ENCODE peak calls at places on chromosomes 1 and 21, in ten cellular contexts. N is Calu3; B is H9; Q is pancreas; Z is lower lobe of right lung; U is CD4-positive, alpha-beta T cell; H is cardiac fibroblast; T is DND-41; K is HFF-Myc; M is fibroblast of pulmonary artery. W is an unnamed sample.

GRCh38 chr21:38561613-38562012 is 63.3 kb upstream of the ERG start:
- DNase-seq in N (no peak), B (no peak), Q (no peak), Z (no peak), U (no peak), H (no peak), T (no peak), K (no peak), M (no peak), W (no peak)

GRCh38 chr1:15196807-15197530 is 43.4 kb downstream of the TMEM51 start:
- DNase-seq in N (peak; percentile 51), B (peak; percentile 43), Q (peak; percentile 64), Z (no peak), U (no peak), H (no peak), T (no peak), K (no peak), M (no peak), W (no peak)

GRCh38 chr1:109483658-109484518 is at the start of gene ATXN7L2:
- DNase-seq in N (peak; percentile 83), B (peak; percentile 97), Q (peak; percentile 92), Z (peak; percentile 94), U (peak; percentile 92), H (peak; percentile 95), T (peak; percentile 95), K (peak; percentile 51), M (peak; percentile 92), W (peak; percentile 47)

GRCh38 chr1:1677718-1678580 is 14.6 kb downstream of the SLC35E2B start:
- DNase-seq in N (no peak), B (no peak), Q (no peak), Z (peak; percentile 37), U (peak; percentile 44), H (no peak), T (peak; percentile 73), K (no peak), M (no peak), W (no peak)

GRCh38 chr1:214004014-214004413 is 16.2 kb downstream of the PROX1 start:
- DNase-seq in N (no peak), B (no peak), Q (no peak), Z (no peak), U (no peak), H (no peak), T (no peak), K (no peak), M (no peak), W (no peak)

GRCh38 chr21:18661842-18662241 is 258.3 kb upstream of the TMPRSS15 start:
- DNase-seq in N (no peak), B (no peak), Q (no peak), Z (no peak), U (no peak), H (no peak), T (no peak), K (no peak), M (no peak), W (no peak)

GRCh38 chr1:19676438-19676922 is 11.8 kb downstream of the HTR6 start:
- DNase-seq in N (peak; percentile 27), B (peak; percentile 83), Q (peak; percentile 34), Z (no peak), U (no peak), H (peak; percentile 78), T (peak; percentile 61), K (no peak), M (peak; percentile 80), W (no peak)

GRCh38 chr1:227729144-227729880 is 5.8 kb downstream of the JMJD4 start:
- DNase-seq in N (peak; percentile 19), B (peak; percentile 66), Q (no peak), Z (no peak), U (no peak), H (no peak), T (peak; percentile 25), K (no peak), M (no peak), W (no peak)

GRCh38 chr1:10903421-10903820 is 107.0 kb upstream of the CASZ1 start:
- DNase-seq in N (no peak), B (no peak), Q (no peak), Z (no peak), U (no peak), H (no peak), T (no peak), K (no peak), M (no peak), W (no peak)

GRCh38 chr1:151635479-151636072 is 23.7 kb downstream of the SNX27 start:
- DNase-seq in N (no peak), B (no peak), Q (no peak), Z (no peak), U (no peak), H (no peak), T (no peak), K (no peak), M (no peak), W (no peak)

GRCh38 chr1:198918920-198919319 is 280.1 kb downstream of the PTPRC start:
- DNase-seq in N (no peak), B (no peak), Q (no peak), Z (no peak), U (no peak), H (no peak), T (no peak), K (no peak), M (peak; percentile 38), W (no peak)

GRCh38 chr1:199954701-199955100 is 72.8 kb upstream of the NR5A2 start:
- DNase-seq in N (peak; percentile 64), B (peak; percentile 84), Q (peak; percentile 46), Z (no peak), U (no peak), H (no peak), T (peak; percentile 11), K (no peak), M (no peak), W (no peak)

GRCh38 chr1:223748773-223749733 is 36.7 kb downstream of the CAPN2 start:
- DNase-seq in N (peak; percentile 44), B (peak; percentile 58), Q (peak; percentile 29), Z (peak; percentile 83), U (peak; percentile 19), H (peak; percentile 71), T (peak; percentile 49), K (no peak), M (peak; percentile 63), W (no peak)

GRCh38 chr21:34185051-34185750 is 111.8 kb downstream of the MRPS6 start:
- DNase-seq in N (no peak), B (no peak), Q (no peak), Z (no peak), U (no peak), H (no peak), T (no peak), K (no peak), M (no peak), W (no peak)

GRCh38 chr1:47184090-47184735 is 5.6 kb downstream of the PDZK1IP1 start:
- DNase-seq in N (no peak), B (no peak), Q (no peak), Z (no peak), U (no peak), H (no peak), T (no peak), K (no peak), M (no peak), W (no peak)

GRCh38 chr1:29209173-29209572 is 21.6 kb downstream of the MECR start:
- DNase-seq in N (no peak), B (no peak), Q (no peak), Z (no peak), U (no peak), H (no peak), T (no peak), K (no peak), M (no peak), W (no peak)

DNA sequence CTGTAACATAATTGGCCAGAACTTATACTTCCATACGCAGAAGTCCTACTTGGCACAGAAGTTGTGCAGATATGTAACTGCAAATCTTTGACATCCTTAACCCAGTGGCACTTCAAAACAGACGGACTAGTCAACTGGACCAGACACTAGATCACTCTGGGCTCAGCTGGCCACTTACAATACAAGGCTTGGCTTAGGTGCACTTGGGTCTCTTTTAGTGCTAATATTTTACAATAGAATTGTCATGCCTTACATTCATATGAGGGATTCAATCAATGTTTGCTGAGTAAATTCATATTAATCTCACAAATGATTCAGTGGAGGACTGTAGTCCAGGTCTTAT is 20.1 kb downstream of the XKR8 start:
- DNase-seq in N (no peak), B (no peak), Q (no peak), Z (no peak), U (no peak), H (no peak), T (no peak), K (no peak), M (no peak), W (no peak)
- TF ChIP-seq CTCF in N (no peak), B (no peak), Q (no peak), Z (no peak), U (no peak), H (no peak), T (no peak), K (no peak), M (no peak), W (no peak)

DNA sequence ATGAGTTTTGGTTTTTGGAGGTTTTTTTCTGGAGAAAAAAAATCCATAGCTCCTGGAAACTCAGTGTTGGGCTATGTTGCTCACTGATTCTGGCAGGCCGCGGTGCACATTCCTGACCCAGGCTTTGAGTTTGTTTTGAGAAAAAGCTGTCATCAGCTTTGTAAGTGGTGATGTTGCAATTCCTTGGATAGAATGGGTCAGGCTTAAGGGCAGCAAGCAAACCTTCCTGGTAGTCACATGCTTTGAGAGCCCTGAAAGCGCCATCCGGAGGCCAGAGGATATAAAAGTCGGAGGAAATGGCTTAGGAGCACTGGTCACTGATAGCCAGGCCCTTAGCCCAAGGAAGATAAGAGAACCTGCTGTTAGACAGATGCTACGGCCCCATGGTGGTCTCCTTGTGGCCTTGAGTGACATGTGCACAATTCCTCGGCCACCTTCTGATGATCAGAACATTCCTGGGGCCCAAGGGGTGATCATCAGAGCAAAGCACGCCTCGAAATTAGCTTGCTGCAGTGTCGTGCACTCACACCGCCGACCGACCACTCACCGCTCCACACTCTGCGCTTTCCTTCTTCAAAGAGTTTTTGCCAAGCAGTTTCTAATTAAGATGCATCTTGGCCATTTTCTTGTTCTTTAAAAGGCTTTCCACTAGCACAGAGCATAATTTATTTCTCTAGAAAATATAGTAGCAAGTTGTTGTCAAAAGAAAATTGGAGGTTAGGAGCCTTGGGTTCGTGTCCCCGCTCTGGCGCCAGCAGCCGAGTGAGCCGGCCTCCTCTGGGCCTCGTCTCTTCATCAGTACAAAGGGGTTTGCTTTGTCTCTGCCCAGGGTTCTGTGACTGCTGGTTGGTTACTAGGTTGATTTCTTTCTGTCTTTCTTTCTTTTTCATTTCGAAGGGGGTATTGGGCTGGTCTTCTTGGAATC is 78.7 kb downstream of the MAN1C1 start:
- DNase-seq in N (peak; percentile 14), B (peak; percentile 75), Q (peak; percentile 33), Z (peak; percentile 75), U (no peak), H (peak; percentile 99), T (no peak), K (no peak), M (peak; percentile 99), W (peak; percentile 91)
- TF ChIP-seq CTCF in N (no peak), B (peak; percentile 50), Q (no peak), Z (peak; percentile 31), U (no peak), H (peak; percentile 27), T (no peak), K (peak; percentile 29), M (peak; percentile 40), W (peak; percentile 51)

GRCh38 chr1:70462611-70463010 is 51.5 kb downstream of the CTH start:
- DNase-seq in N (no peak), B (no peak), Q (no peak), Z (no peak), U (no peak), H (no peak), T (no peak), K (no peak), M (no peak), W (no peak)
- TF ChIP-seq CTCF in N (no peak), B (no peak), Q (no peak), Z (no peak), U (no peak), H (no peak), T (no peak), K (no peak), M (no peak), W (no peak)

GRCh38 chr1:209989525-209989924 is 51.5 kb downstream of the SYT14 start:
- DNase-seq in N (no peak), B (no peak), Q (no peak), Z (no peak), U (no peak), H (peak; percentile 44), T (no peak), K (no peak), M (peak; percentile 54), W (peak; percentile 1)
- TF ChIP-seq CTCF in N (peak; percentile 46), B (peak; percentile 41), Q (peak; percentile 17), Z (peak; percentile 14), U (peak; percentile 21), H (peak; percentile 14), T (peak; percentile 30), K (no peak), M (peak; percentile 15), W (no peak)

W was measured in BJ.